ENCODE peak calls at places on chromosomes 13 and 19, in ten cellular contexts. I is activated CD4-positive, alpha-beta T cell treated with anti-CD3 and anti-CD28 coated beads, Interleukin-2, amount 50 U/mL, for 48 hours; A is EL; D is HEK293T; Q is NCI-H1930; E is central memory CD4-positive, alpha-beta T cell; S is HFF-Myc; V is GM12865; H is caudate nucleus; O is GM12878. F is an unnamed sample.

GRCh38 chr13:109918179-109918651 is 131.8 kb upstream of the IRS2 start:
- DNase-seq in I (no peak), A (peak), D (no peak), Q (no peak), E (no peak), S (no peak), V (no peak), H (no peak), O (no peak), F (no peak)

GRCh38 chr13:67383358-67383757 is 153.2 kb upstream of the PCDH9 start:
- DNase-seq in I (no peak), A (no peak), D (no peak), Q (peak), E (no peak), S (no peak), V (no peak), H (no peak), O (no peak), F (no peak)

GRCh38 chr13:46926856-46927625 is 30.2 kb upstream of the HTR2A start:
- DNase-seq in I (no peak), A (peak), D (no peak), Q (no peak), E (no peak), S (no peak), V (no peak), H (no peak), O (no peak), F (no peak)

GRCh38 chr13:112615391-112615790 is 27.4 kb upstream of the TUBGCP3 start:
- DNase-seq in I (no peak), A (no peak), D (no peak), Q (no peak), E (no peak), S (no peak), V (no peak), H (no peak), O (no peak), F (peak)

GRCh38 chr19:24054044-24054935 is 32.7 kb upstream of the ZNF254 start:
- DNase-seq in I (no peak), A (peak), D (no peak), Q (no peak), E (no peak), S (no peak), V (no peak), H (no peak), O (no peak), F (no peak)

GRCh38 chr19:29255006-29255405 is 42.1 kb upstream of the UQCRFS1 start:
- DNase-seq in I (no peak), A (no peak), D (no peak), Q (no peak), E (no peak), S (no peak), V (no peak), H (no peak), O (no peak), F (no peak)

GRCh38 chr13:27171830-27172494 is 351 bp upstream of the USP12 start:
- DNase-seq in I (peak), A (peak), D (peak), Q (peak), E (peak), S (no peak), V (peak), H (peak), O (no peak), F (peak)

GRCh38 chr19:30807263-30807662 is 435.1 kb downstream of the ZNF536 start:
- DNase-seq in I (no peak), A (no peak), D (no peak), Q (no peak), E (no peak), S (no peak), V (no peak), H (no peak), O (no peak), F (no peak)

GRCh38 chr19:7252364-7252763 is 41.9 kb downstream of the INSR start:
- DNase-seq in I (no peak), A (no peak), D (no peak), Q (no peak), E (no peak), S (no peak), V (no peak), H (no peak), O (no peak), F (no peak)

GRCh38 chr13:41403983-41404382 is 53.4 kb upstream of the RGCC start:
- DNase-seq in I (no peak), A (no peak), D (no peak), Q (no peak), E (no peak), S (no peak), V (no peak), H (no peak), O (no peak), F (no peak)